ENCODE peak calls at places on chromosomes 16 and 17, in ten cellular contexts. W is amniotic stem cell, N is GM13976, B is GM20000, C is fibroblast of lung, V is COR-L47, J is amygdala, A is MM.1S, T is GM12891, E is M059J. Z is an unnamed sample.

GRCh38 chr16:55171241-55171640 is 152.8 kb upstream of the IRX6 start:
- DNase-seq in W (no peak), J (no peak), C (no peak), N (no peak), A (no peak), E (no peak), T (no peak), B (no peak), V (no peak), Z (no peak)

GRCh38 chr17:82740906-82741759 is 5.7 kb downstream of the FN3K start:
- DNase-seq in T (no peak), W (no peak), V (peak; percentile 17), B (no peak), A (no peak), E (no peak), N (no peak), C (no peak), J (no peak), Z (no peak)

GRCh38 chr17:11176549-11176948 is 64.5 kb upstream of the SHISA6 start:
- DNase-seq in C (no peak), A (no peak), J (no peak), V (no peak), N (no peak), B (no peak), E (no peak), W (no peak), T (no peak), Z (no peak)

GRCh38 chr17:1211287-1211686 is 31.5 kb upstream of the ABR start:
- DNase-seq in C (no peak), J (no peak), W (no peak), N (no peak), E (no peak), T (no peak), B (no peak), V (no peak), A (no peak), Z (no peak)

GRCh38 chr17:63775420-63775819 is 1.4 kb downstream of the DDX42 start:
- DNase-seq in J (no peak), B (no peak), W (no peak), A (no peak), N (no peak), E (no peak), C (peak; percentile 9), V (no peak), T (no peak), Z (no peak)

GRCh38 chr16:73062640-73063283 is 14.8 kb upstream of the ZFHX3 start:
- DNase-seq in C (peak; percentile 24), A (no peak), N (no peak), W (no peak), E (no peak), J (no peak), V (no peak), B (no peak), T (peak; percentile 34), Z (no peak)

GRCh38 chr17:13593757-13594156 is 8.0 kb downstream of the HS3ST3A1 start:
- DNase-seq in J (no peak), V (no peak), T (no peak), N (no peak), E (peak; percentile 41), A (no peak), C (peak; percentile 74), B (no peak), W (no peak), Z (no peak)

GRCh38 chr17:40153603-40154238 is 13.4 kb downstream of the CASC3 start:
- DNase-seq in T (no peak), C (no peak), J (no peak), E (no peak), B (no peak), V (no peak), A (no peak), W (no peak), N (no peak), Z (no peak)

GRCh38 chr17:82298538-82299421 is 18.6 kb downstream of the CD7 start:
- DNase-seq in B (no peak), N (no peak), A (no peak), E (no peak), V (no peak), W (no peak), T (no peak), J (no peak), C (no peak), Z (no peak)

GRCh38 chr17:17076066-17076465 is 33.8 kb downstream of the MPRIP start:
- DNase-seq in C (no peak), J (no peak), B (no peak), A (no peak), W (no peak), N (no peak), V (no peak), E (no peak), T (no peak), Z (no peak)

GRCh38 chr17:31497994-31498826 is 106.7 kb downstream of the RAB11FIP4 start:
- DNase-seq in V (no peak), B (no peak), W (no peak), N (no peak), J (no peak), T (no peak), A (no peak), E (no peak), C (no peak), Z (no peak)

GRCh38 chr16:4273858-4274291 is 1.1 kb upstream of the TFAP4 start:
- DNase-seq in V (peak; percentile 47), A (peak; percentile 64), C (peak; percentile 34), J (peak; percentile 48), B (peak; percentile 66), N (peak; percentile 71), T (no peak), E (peak; percentile 36), W (no peak), Z (peak; percentile 58)

GRCh38 chr17:82698974-82699442 is 510 bp upstream of the RAB40B start:
- DNase-seq in C (no peak), T (no peak), J (no peak), E (no peak), B (no peak), N (no peak), V (no peak), W (no peak), A (peak; percentile 20), Z (no peak)